ENCODE peak calls at places on chromosomes 2 and 18, in four cellular contexts. N, F, O and Z are unnamed samples. For H3K9me3, the result is how much of the 10 kb centered on the place peaks cover.

GRCh38 chr2:106852103-106852502 is 33.9 kb downstream of the ST6GAL2 start:
- DNase-seq in N (no peak), F (no peak), O (no peak), Z (no peak)

GRCh38 chr2:148742373-148742772 is 97.8 kb downstream of the EPC2 start:
- DNase-seq in N (no peak), F (no peak), O (no peak), Z (no peak)

GRCh38 chr2:230542751-230543150 is 126.8 kb downstream of the SP100 start:
- DNase-seq in N (no peak), F (no peak), O (no peak), Z (no peak)

GRCh38 chr2:104733544-104733943 is 120.4 kb upstream of the POU3F3 start:
- DNase-seq in N (peak), F (no peak), O (no peak), Z (no peak)

GRCh38 chr2:72148391-72148974 is 821 bp upstream of the CYP26B1 start:
- DNase-seq in N (no peak), F (peak), O (no peak), Z (no peak)

GRCh38 chr2:222452422-222452950 is 28.1 kb downstream of the SGPP2 start:
- DNase-seq in N (no peak), F (no peak), O (no peak), Z (no peak)

GRCh38 chr2:104862061-104862941 is 8.4 kb downstream of the POU3F3 start:
- DNase-seq in N (no peak), F (no peak), O (no peak), Z (no peak)

GRCh38 chr2:172021955-172022354 is 22.2 kb downstream of the METAP1D start:
- DNase-seq in N (no peak), F (no peak), O (no peak), Z (no peak)

GRCh38 chr2:161946489-161947107 is 127.4 kb downstream of the DPP4 start:
- DNase-seq in N (peak), F (no peak), O (no peak), Z (no peak)

GRCh38 chr18:74541703-74542555 is 7.6 kb downstream of the CNDP1 start:
- DNase-seq in N (no peak), F (no peak), O (no peak), Z (no peak)

GRCh38 chr18:68387246-68387645 is 327.7 kb downstream of the TMX3 start:
- DNase-seq in N (no peak), F (no peak), O (no peak), Z (no peak)

GRCh38 chr18:47870605-47871004 is 59.9 kb downstream of the SMAD2 start:
- DNase-seq in N (no peak), F (no peak), O (no peak), Z (no peak)

GRCh38 chr18:6414118-6414722 is 491 bp downstream of the L3MBTL4 start:
- DNase-seq in N (no peak), F (peak), O (peak), Z (no peak)

GRCh38 chr2:88686320-88686719 is 5.2 kb upstream of the RPIA start:
- DNase-seq in N (no peak), F (no peak), O (no peak), Z (no peak)
- H3K9me3 ChIP-seq in N (under half), F (under half), O (under half), Z (under half)

GRCh38 chr2:100451734-100452133 is 18.5 kb upstream of the NMS start:
- DNase-seq in N (no peak), F (no peak), O (no peak), Z (no peak)

GRCh38 chr2:100453853-100454252 is 16.4 kb upstream of the NMS start:
- DNase-seq in N (no peak), F (no peak), O (no peak), Z (no peak)
- H3K9me3 ChIP-seq in N (under half), F (under half), O (under half), Z (under half)

GRCh38 chr2:79547568-79547967 is 34.7 kb downstream of the CTNNA2 start:
- DNase-seq in N (no peak), F (no peak), O (no peak), Z (no peak)
- H3K9me3 ChIP-seq in N (under half), F (under half), O (under half), Z (under half)

GRCh38 chr18:55841314-55841713 is 253.3 kb upstream of the TCF4 start:
- DNase-seq in N (no peak), F (no peak), O (no peak), Z (no peak)

GRCh38 chr18:55840601-55841170 is 252.7 kb upstream of the TCF4 start:
- DNase-seq in N (no peak), F (no peak), O (no peak), Z (no peak)

GRCh38 chr18:55838322-55838721 is 250.3 kb upstream of the TCF4 start:
- DNase-seq in N (no peak), F (no peak), O (no peak), Z (no peak)

GRCh38 chr18:55838841-55839240 is 250.8 kb upstream of the TCF4 start:
- DNase-seq in N (no peak), F (no peak), O (no peak), Z (no peak)

DNA sequence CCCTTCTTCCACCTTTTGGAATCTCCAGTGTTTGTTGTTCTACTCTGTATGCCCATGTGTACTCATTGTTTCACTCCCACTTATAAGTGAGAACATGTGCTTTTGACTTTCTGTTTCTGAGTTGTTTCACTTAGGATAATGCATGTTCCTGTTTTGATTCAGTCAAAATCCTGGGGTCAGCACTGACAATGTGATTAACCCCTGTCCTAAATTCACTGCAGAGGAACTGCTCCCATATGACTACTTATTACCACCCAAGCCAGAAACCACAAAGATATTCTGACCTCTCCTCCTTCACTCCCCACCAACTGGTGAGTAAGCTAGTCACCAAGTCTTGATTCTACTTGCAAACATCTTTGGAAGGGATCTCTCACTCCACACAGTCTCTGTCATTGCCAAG is 251.4 kb upstream of the TCF4 start:
- DNase-seq in N (no peak), F (no peak), O (no peak), Z (no peak)
- H3K9me3 ChIP-seq in N (under half), F (under half), O (under half), Z (under half)

DNA sequence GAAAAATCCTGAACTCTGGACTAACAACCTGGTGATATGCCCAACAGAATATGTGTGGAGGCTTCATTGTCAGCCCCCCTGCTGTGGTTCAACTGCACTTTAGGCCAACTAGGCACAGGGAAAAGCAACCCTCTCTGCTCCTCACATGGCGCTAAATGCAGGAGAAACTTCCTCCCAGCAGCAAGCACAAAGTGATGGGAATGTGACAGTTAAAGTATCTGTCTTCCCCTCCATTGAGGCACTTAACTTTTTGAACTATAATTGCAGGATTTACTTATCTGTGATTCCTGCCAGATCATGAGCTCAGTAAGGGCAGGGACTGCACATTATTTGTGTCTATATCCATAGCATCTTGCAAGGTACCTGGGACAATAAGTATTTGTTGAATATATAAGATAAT is 981.2 kb upstream of the KLHL29 start:
- DNase-seq in N (no peak), F (no peak), O (no peak), Z (no peak)
- H3K9me3 ChIP-seq in N (under half), F (under half), O (under half), Z (under half)

DNA sequence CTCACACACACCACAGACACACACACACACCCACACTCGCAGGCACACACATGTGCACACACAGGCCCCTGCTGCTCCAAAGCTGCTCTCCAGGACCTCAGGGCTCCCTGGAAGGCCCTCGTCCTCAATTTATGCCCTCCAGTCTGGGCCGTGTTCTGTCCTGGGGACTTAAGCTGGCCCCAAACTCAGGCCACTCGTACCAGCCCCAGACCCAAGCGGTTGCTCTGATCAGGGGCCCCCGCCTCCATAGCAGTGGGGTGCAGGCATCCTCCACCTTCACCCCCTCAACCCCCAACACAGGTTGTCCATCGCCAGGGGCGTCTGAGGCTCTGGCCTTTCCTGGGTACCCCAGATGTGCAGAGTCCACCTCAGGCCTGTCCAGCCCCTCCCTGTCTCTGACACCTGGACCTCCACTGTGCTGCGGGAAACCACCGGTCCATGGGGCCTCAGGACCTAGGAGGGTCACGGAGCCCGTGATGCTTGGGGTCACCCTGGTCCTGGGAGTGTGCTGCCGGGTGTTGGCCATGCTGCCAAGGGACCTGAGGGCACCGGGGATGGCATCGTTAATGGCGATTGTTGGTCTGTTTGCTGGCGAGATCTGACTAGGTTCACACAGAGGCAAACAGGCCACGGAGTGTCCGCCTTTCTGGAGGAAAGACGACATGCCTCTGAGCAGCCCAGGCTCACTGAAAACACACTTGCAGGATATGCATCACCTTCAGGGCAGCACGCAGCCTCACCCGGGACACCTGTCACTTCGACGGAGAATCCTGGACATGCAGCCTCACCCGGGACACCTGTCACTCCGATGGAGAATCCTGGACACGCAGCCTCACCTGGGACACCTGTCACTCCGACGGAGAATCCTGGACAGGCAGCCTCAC is 155.6 kb downstream of the NDUFA10 start:
- DNase-seq in N (no peak), F (no peak), O (no peak), Z (no peak)
- H3K9me3 ChIP-seq in N (under half), F (under half), O (under half), Z (under half)

DNA sequence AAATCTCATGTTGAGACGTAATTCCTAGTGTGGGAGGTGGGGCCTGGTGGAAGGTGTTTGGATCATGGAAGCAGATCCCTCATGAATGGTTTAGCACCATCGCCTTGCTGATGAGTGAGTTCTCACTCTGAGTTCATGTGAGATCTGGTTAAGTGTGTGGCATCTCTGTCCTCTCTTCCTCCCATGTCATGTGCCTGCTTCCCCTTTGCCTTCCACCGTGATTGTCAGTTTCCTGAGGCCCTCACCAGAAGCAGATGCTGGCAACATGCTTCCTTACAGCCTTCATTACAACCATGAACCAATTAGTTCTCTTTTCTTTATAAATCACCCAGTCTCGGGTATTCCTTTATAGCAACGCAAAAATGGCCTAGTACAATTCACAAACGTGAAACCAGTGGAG is 14.6 kb upstream of the MCM6 start:
- DNase-seq in N (no peak), F (no peak), O (no peak), Z (no peak)
- H3K9me3 ChIP-seq in N (under half), F (under half), O (under half), Z (under half)

GRCh38 chr2:63270717-63271116 is 220.1 kb downstream of the OTX1 start:
- DNase-seq in N (no peak), F (no peak), O (no peak), Z (no peak)
- H3K9me3 ChIP-seq in N (under half), F (under half), O (under half), Z (under half)

GRCh38 chr2:16081316-16082200 is 141.2 kb downstream of the MYCN start:
- DNase-seq in N (no peak), F (no peak), O (no peak), Z (no peak)
- H3K9me3 ChIP-seq in N (under half), F (under half), O (under half), Z (under half)